ENCODE peak calls at places on chromosomes 16 and 17, in six cellular contexts. One of them, this sample, is unnamed. For H3K4me1, the result is how much of the 10 kb centered on the place peaks cover.

GRCh38 chr17:61338000-61338864 is 61.4 kb upstream of the TBX2 start:
- DNase-seq in A549: peak
- DNase-seq in SK-N-SH: no peak
- DNase-seq in neural progenitor cell: no peak
- DNase-seq in lower lobe of right lung: no peak
- DNase-seq in sigmoid colon: no peak
- DNase-seq in this sample: no peak

GRCh38 chr17:45363498-45363897 is 46.7 kb upstream of the MAP3K14 start:
- DNase-seq in lower lobe of right lung: no peak
- DNase-seq in neural progenitor cell: no peak
- DNase-seq in A549: no peak
- DNase-seq in SK-N-SH: no peak
- DNase-seq in sigmoid colon: peak
- DNase-seq in this sample: peak

GRCh38 chr17:78588258-78589030 is 11.2 kb upstream of the DNAH17 start:
- DNase-seq in lower lobe of right lung: no peak
- DNase-seq in sigmoid colon: no peak
- DNase-seq in A549: no peak
- DNase-seq in SK-N-SH: no peak
- DNase-seq in neural progenitor cell: no peak
- DNase-seq in this sample: no peak

GRCh38 chr17:29289852-29290251 is 4.1 kb downstream of the NUFIP2 start:
- DNase-seq in sigmoid colon: no peak
- DNase-seq in neural progenitor cell: no peak
- DNase-seq in SK-N-SH: no peak
- DNase-seq in lower lobe of right lung: no peak
- DNase-seq in A549: no peak
- DNase-seq in this sample: no peak

GRCh38 chr16:69890114-69890890 is 60.8 kb upstream of the CLEC18A start:
- DNase-seq in neural progenitor cell: peak
- DNase-seq in A549: no peak
- DNase-seq in SK-N-SH: peak
- DNase-seq in sigmoid colon: peak
- DNase-seq in lower lobe of right lung: no peak
- DNase-seq in this sample: no peak

GRCh38 chr16:2465653-2466415 is 5.3 kb upstream of the NTN3 start:
- DNase-seq in lower lobe of right lung: no peak
- DNase-seq in neural progenitor cell: peak
- DNase-seq in sigmoid colon: no peak
- DNase-seq in SK-N-SH: no peak
- DNase-seq in A549: peak
- DNase-seq in this sample: no peak

GRCh38 chr17:61406871-61407210 is 7.2 kb downstream of the TBX2 start:
- DNase-seq in neural progenitor cell: no peak
- DNase-seq in SK-N-SH: peak
- DNase-seq in sigmoid colon: peak
- DNase-seq in A549: no peak
- DNase-seq in lower lobe of right lung: no peak
- DNase-seq in this sample: peak

GRCh38 chr16:4676826-4677225 is 16.5 kb upstream of the NUDT16L1 start:
- DNase-seq in lower lobe of right lung: no peak
- DNase-seq in sigmoid colon: no peak
- DNase-seq in SK-N-SH: no peak
- DNase-seq in neural progenitor cell: no peak
- DNase-seq in A549: no peak
- DNase-seq in this sample: no peak

GRCh38 chr17:74952431-74953128 is 16.9 kb downstream of the OTOP3 start:
- DNase-seq in sigmoid colon: no peak
- DNase-seq in SK-N-SH: no peak
- DNase-seq in A549: no peak
- DNase-seq in lower lobe of right lung: no peak
- DNase-seq in neural progenitor cell: no peak
- DNase-seq in this sample: no peak

GRCh38 chr17:81031571-81032550 is 3.1 kb upstream of the BAIAP2 start:
- DNase-seq in sigmoid colon: peak
- DNase-seq in A549: no peak
- DNase-seq in neural progenitor cell: no peak
- DNase-seq in lower lobe of right lung: peak
- DNase-seq in SK-N-SH: no peak
- DNase-seq in this sample: peak

GRCh38 chr16:84582958-84583516 is 34.8 kb downstream of the COTL1 start:
- DNase-seq in A549: peak
- DNase-seq in sigmoid colon: no peak
- DNase-seq in lower lobe of right lung: no peak
- DNase-seq in neural progenitor cell: no peak
- DNase-seq in SK-N-SH: no peak
- DNase-seq in this sample: no peak

GRCh38 chr16:65660390-65660789 is 538.5 kb upstream of the CDH11 start:
- DNase-seq in A549: no peak
- DNase-seq in SK-N-SH: no peak
- DNase-seq in neural progenitor cell: no peak
- DNase-seq in sigmoid colon: no peak
- DNase-seq in lower lobe of right lung: no peak
- DNase-seq in this sample: no peak

GRCh38 chr17:76734080-76734840 is 2.9 kb downstream of the SRSF2 start:
- DNase-seq in A549: peak
- DNase-seq in lower lobe of right lung: no peak
- DNase-seq in SK-N-SH: no peak
- DNase-seq in neural progenitor cell: no peak
- DNase-seq in sigmoid colon: no peak
- DNase-seq in this sample: no peak

GRCh38 chr17:42562845-42563509 is 1.0 kb downstream of the COASY start:
- DNase-seq in A549: no peak
- DNase-seq in lower lobe of right lung: no peak
- DNase-seq in sigmoid colon: no peak
- DNase-seq in neural progenitor cell: no peak
- DNase-seq in SK-N-SH: no peak
- DNase-seq in this sample: peak

GRCh38 chr16:1398351-1398750 is 16.2 kb downstream of the UNKL start:
- DNase-seq in sigmoid colon: no peak
- DNase-seq in A549: no peak
- DNase-seq in lower lobe of right lung: no peak
- DNase-seq in SK-N-SH: peak
- DNase-seq in neural progenitor cell: no peak
- DNase-seq in this sample: no peak

GRCh38 chr16:27398894-27399853 is 2.8 kb upstream of the IL21R start:
- DNase-seq in sigmoid colon: no peak
- DNase-seq in neural progenitor cell: no peak
- DNase-seq in SK-N-SH: no peak
- DNase-seq in lower lobe of right lung: no peak
- DNase-seq in A549: no peak
- DNase-seq in this sample: no peak

GRCh38 chr17:6090253-6090652 is 20.1 kb downstream of the WSCD1 start:
- DNase-seq in sigmoid colon: peak
- DNase-seq in A549: no peak
- DNase-seq in neural progenitor cell: no peak
- DNase-seq in lower lobe of right lung: no peak
- DNase-seq in SK-N-SH: no peak
- DNase-seq in this sample: peak

GRCh38 chr16:89954462-89954861 is 5.9 kb downstream of the DEF8 start:
- DNase-seq in lower lobe of right lung: no peak
- DNase-seq in neural progenitor cell: no peak
- DNase-seq in sigmoid colon: no peak
- DNase-seq in A549: no peak
- DNase-seq in SK-N-SH: no peak
- DNase-seq in this sample: no peak

GRCh38 chr16:55597928-55598327 is 31.4 kb downstream of the CAPNS2 start:
- DNase-seq in SK-N-SH: no peak
- DNase-seq in lower lobe of right lung: no peak
- DNase-seq in A549: no peak
- DNase-seq in neural progenitor cell: no peak
- DNase-seq in sigmoid colon: no peak
- DNase-seq in this sample: no peak

GRCh38 chr17:27846042-27846655 is 45.8 kb upstream of the NOS2 start:
- DNase-seq in sigmoid colon: no peak
- DNase-seq in neural progenitor cell: no peak
- DNase-seq in SK-N-SH: no peak
- DNase-seq in lower lobe of right lung: no peak
- DNase-seq in A549: no peak
- DNase-seq in this sample: no peak

GRCh38 chr16:554640-555413 is 5.4 kb upstream of the PRR35 start:
- DNase-seq in A549: no peak
- DNase-seq in sigmoid colon: no peak
- DNase-seq in SK-N-SH: no peak
- DNase-seq in neural progenitor cell: no peak
- DNase-seq in lower lobe of right lung: no peak
- DNase-seq in this sample: no peak

GRCh38 chr17:8162232-8162996 is at the start of gene VAMP2:
- DNase-seq in A549: peak
- DNase-seq in neural progenitor cell: peak
- DNase-seq in SK-N-SH: peak
- DNase-seq in lower lobe of right lung: peak
- DNase-seq in sigmoid colon: peak
- DNase-seq in this sample: peak

GRCh38 chr16:29663020-29663828 is at the start of gene SPN:
- DNase-seq in sigmoid colon: no peak
- DNase-seq in SK-N-SH: no peak
- DNase-seq in A549: no peak
- DNase-seq in neural progenitor cell: no peak
- DNase-seq in lower lobe of right lung: peak
- DNase-seq in this sample: peak

GRCh38 chr16:10428433-10429168 is 42.7 kb downstream of the ATF7IP2 start:
- DNase-seq in sigmoid colon: no peak
- DNase-seq in lower lobe of right lung: no peak
- DNase-seq in SK-N-SH: no peak
- DNase-seq in A549: no peak
- DNase-seq in neural progenitor cell: no peak
- DNase-seq in this sample: no peak

GRCh38 chr16:80569440-80570105 is 28.8 kb downstream of the DYNLRB2 start:
- DNase-seq in SK-N-SH: no peak
- DNase-seq in sigmoid colon: no peak
- DNase-seq in A549: peak
- DNase-seq in neural progenitor cell: no peak
- DNase-seq in lower lobe of right lung: no peak
- DNase-seq in this sample: no peak

GRCh38 chr17:77376795-77377751 is 236.3 kb downstream of the SEC14L1 start:
- DNase-seq in neural progenitor cell: no peak
- DNase-seq in lower lobe of right lung: no peak
- DNase-seq in SK-N-SH: peak
- DNase-seq in sigmoid colon: peak
- DNase-seq in A549: no peak
- DNase-seq in this sample: peak

GRCh38 chr17:49101054-49101534 is 31.5 kb upstream of the B4GALNT2 start:
- DNase-seq in SK-N-SH: no peak
- DNase-seq in A549: no peak
- DNase-seq in lower lobe of right lung: no peak
- DNase-seq in sigmoid colon: no peak
- DNase-seq in neural progenitor cell: no peak
- DNase-seq in this sample: no peak

GRCh38 chr16:6913535-6913934 is 419.1 kb upstream of the RBFOX1 start:
- DNase-seq in sigmoid colon: no peak
- DNase-seq in A549: no peak
- DNase-seq in neural progenitor cell: no peak
- DNase-seq in lower lobe of right lung: no peak
- DNase-seq in SK-N-SH: no peak
- DNase-seq in this sample: no peak

GRCh38 chr16:10871157-10871991 is 5.6 kb upstream of the CIITA start:
- DNase-seq in A549: no peak
- DNase-seq in sigmoid colon: peak
- DNase-seq in neural progenitor cell: no peak
- DNase-seq in lower lobe of right lung: peak
- DNase-seq in SK-N-SH: no peak
- DNase-seq in this sample: peak

DNA sequence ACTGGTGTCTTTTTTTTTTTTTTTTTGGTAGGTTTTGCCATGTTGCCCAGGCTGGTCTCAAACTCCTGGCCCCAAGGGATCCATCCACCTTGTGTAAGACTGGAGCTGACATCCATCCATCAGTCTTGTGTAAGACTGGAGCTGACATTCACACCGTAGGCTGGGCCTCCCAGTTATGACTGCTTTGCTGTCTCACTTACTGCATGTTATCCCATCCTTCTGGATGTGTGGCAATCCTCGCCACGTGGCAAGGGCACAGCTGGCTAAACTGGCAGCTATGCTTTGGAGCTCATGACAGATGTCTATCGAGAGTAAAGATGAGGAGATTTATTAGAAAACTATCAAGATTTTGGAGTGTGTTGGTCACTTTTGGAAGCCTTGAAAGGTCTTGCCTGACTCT is 115.1 kb downstream of the ABCA8 start:
- DNase-seq in A549: no peak
- DNase-seq in lower lobe of right lung: no peak
- DNase-seq in SK-N-SH: no peak
- DNase-seq in sigmoid colon: no peak
- DNase-seq in neural progenitor cell: no peak
- DNase-seq in this sample: no peak
- TF ChIP-seq CTCF in A549: no peak
- TF ChIP-seq CTCF in lower lobe of right lung: no peak
- TF ChIP-seq CTCF in SK-N-SH: no peak
- TF ChIP-seq CTCF in sigmoid colon: no peak
- TF ChIP-seq CTCF in neural progenitor cell: no peak
- TF ChIP-seq CTCF in this sample: no peak

DNA sequence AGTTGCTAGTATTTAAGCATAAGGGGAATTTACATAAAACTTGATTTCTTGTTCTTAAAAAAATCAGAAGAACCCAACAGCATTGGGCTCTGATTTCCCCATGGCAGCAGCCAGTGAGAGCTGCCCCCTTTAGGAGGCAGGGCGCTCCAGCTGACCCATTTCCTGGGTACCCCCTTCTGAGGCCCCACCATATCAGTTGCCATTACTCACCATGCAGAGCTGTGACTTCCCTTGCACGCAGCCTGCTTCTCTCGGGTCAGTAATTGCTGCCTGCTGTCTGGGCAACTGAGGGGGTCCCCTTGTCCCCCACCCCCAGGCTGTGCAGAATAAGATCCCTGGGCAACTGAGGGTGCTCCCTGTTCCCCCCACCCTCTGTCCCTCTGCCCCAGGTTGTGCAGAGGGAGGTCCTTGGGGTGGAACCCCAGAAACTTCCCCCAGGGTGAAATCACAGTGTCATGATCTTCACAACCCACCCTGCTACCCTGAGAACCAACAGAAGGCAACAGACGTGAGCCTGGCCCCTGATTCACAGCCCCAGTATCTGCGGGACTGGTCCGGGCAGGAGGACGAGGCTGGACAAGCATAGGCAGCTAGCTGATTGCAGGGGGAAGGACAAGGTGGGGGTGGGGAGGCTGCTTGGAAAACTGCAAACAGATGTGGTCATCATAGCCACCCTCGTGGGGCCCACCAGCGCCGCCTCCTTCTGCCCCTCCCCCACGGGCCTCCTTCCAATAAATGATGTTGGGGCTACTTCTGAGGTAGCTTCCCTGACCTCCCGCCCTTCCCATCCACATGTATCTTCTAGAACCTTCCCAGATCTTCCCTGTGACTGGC is 12.0 kb upstream of the CDC42EP4 start:
- DNase-seq in SK-N-SH: peak
- DNase-seq in A549: no peak
- DNase-seq in neural progenitor cell: no peak
- DNase-seq in lower lobe of right lung: no peak
- DNase-seq in sigmoid colon: no peak
- DNase-seq in this sample: no peak
- H3K4me1 ChIP-seq in SK-N-SH: under half
- H3K4me1 ChIP-seq in A549: under half
- H3K4me1 ChIP-seq in neural progenitor cell: under half
- H3K4me1 ChIP-seq in lower lobe of right lung: under half
- H3K4me1 ChIP-seq in sigmoid colon: under half
- H3K4me1 ChIP-seq in this sample: under half

GRCh38 chr16:31331141-31331764 is 23.7 kb upstream of the ITGAX start:
- DNase-seq in SK-N-SH: no peak
- DNase-seq in neural progenitor cell: peak
- DNase-seq in lower lobe of right lung: no peak
- DNase-seq in A549: no peak
- DNase-seq in sigmoid colon: peak
- DNase-seq in this sample: no peak
- H3K4me3 ChIP-seq in SK-N-SH: no peak
- H3K4me3 ChIP-seq in neural progenitor cell: peak
- H3K4me3 ChIP-seq in lower lobe of right lung: peak
- H3K4me3 ChIP-seq in A549: peak
- H3K4me3 ChIP-seq in sigmoid colon: no peak
- H3K4me3 ChIP-seq in this sample: peak

GRCh38 chr16:49588061-49588460 is 214.5 kb downstream of the C16orf78 start:
- DNase-seq in A549: no peak
- DNase-seq in lower lobe of right lung: no peak
- DNase-seq in sigmoid colon: peak
- DNase-seq in SK-N-SH: no peak
- DNase-seq in neural progenitor cell: no peak
- DNase-seq in this sample: no peak
- TF ChIP-seq CTCF in A549: no peak
- TF ChIP-seq CTCF in lower lobe of right lung: no peak
- TF ChIP-seq CTCF in sigmoid colon: no peak
- TF ChIP-seq CTCF in SK-N-SH: no peak
- TF ChIP-seq CTCF in neural progenitor cell: no peak
- TF ChIP-seq CTCF in this sample: no peak